ENCODE peak calls at places on chromosomes 12 and 14, in seven cellular contexts. J is SK-N-MC, N is GM12891, Z is HCT116, X is upper lobe of left lung, H is transverse colon, C is HL-60. B is an unnamed sample.

GRCh38 chr12:51345681-51346080 is 798 bp downstream of the CELA1 start:
- DNase-seq in J (no peak), N (no peak), Z (no peak), X (no peak), H (no peak), C (no peak), B (no peak)

GRCh38 chr12:132761032-132761910 is at the start of gene ANKLE2:
- DNase-seq in J (no peak), N (peak; percentile 64), Z (no peak), X (peak; percentile 53), H (peak; percentile 50), C (peak; percentile 41), B (no peak)

GRCh38 chr14:104595116-104595675 is 9.4 kb downstream of the TMEM179 start:
- DNase-seq in J (no peak), N (no peak), Z (no peak), X (no peak), H (no peak), C (no peak), B (no peak)

GRCh38 chr12:6461401-6462233 is 8.9 kb downstream of the VAMP1 start:
- DNase-seq in J (peak; percentile 26), N (peak; percentile 71), Z (no peak), X (peak; percentile 92), H (peak; percentile 80), C (peak; percentile 95), B (peak; percentile 24)

GRCh38 chr14:50012644-50013043 is 103.7 kb downstream of the VCPKMT start:
- DNase-seq in J (no peak), N (no peak), Z (no peak), X (no peak), H (no peak), C (no peak), B (no peak)

GRCh38 chr12:128817115-128818015 is 6.4 kb downstream of the SLC15A4 start:
- DNase-seq in J (peak; percentile 3), N (no peak), Z (no peak), X (peak; percentile 64), H (peak; percentile 43), C (no peak), B (no peak)

GRCh38 chr12:13000935-13001724 is 1.1 kb upstream of the HEBP1 start:
- DNase-seq in J (no peak), N (peak; percentile 48), Z (peak; percentile 18), X (peak; percentile 70), H (peak; percentile 46), C (no peak), B (peak; percentile 60)

GRCh38 chr12:49838973-49839633 is 3.8 kb downstream of the BCDIN3D start:
- DNase-seq in J (no peak), N (no peak), Z (peak; percentile 22), X (no peak), H (no peak), C (no peak), B (no peak)

GRCh38 chr14:69643430-69644200 is 32.2 kb downstream of the SUSD6 start:
- DNase-seq in J (no peak), N (no peak), Z (peak; percentile 75), X (peak; percentile 85), H (peak; percentile 86), C (no peak), B (peak; percentile 94)

GRCh38 chr12:1927751-1928351 is 9.4 kb upstream of the CACNA2D4 start:
- DNase-seq in J (no peak), N (no peak), Z (no peak), X (no peak), H (no peak), C (no peak), B (no peak)

GRCh38 chr12:3834774-3835173 is 38.4 kb downstream of the PARP11 start:
- DNase-seq in J (no peak), N (no peak), Z (no peak), X (no peak), H (no peak), C (no peak), B (no peak)

GRCh38 chr12:117111386-117112267 is 12.4 kb upstream of the TESC start:
- DNase-seq in J (no peak), N (no peak), Z (no peak), X (no peak), H (no peak), C (no peak), B (no peak)

GRCh38 chr12:130983328-130984017 is 29.8 kb downstream of the ADGRD1 start:
- DNase-seq in J (no peak), N (no peak), Z (no peak), X (no peak), H (no peak), C (peak; percentile 30), B (no peak)

GRCh38 chr12:88625316-88625715 is 45.0 kb upstream of the KITLG start:
- DNase-seq in J (no peak), N (no peak), Z (no peak), X (no peak), H (no peak), C (no peak), B (no peak)

DNA sequence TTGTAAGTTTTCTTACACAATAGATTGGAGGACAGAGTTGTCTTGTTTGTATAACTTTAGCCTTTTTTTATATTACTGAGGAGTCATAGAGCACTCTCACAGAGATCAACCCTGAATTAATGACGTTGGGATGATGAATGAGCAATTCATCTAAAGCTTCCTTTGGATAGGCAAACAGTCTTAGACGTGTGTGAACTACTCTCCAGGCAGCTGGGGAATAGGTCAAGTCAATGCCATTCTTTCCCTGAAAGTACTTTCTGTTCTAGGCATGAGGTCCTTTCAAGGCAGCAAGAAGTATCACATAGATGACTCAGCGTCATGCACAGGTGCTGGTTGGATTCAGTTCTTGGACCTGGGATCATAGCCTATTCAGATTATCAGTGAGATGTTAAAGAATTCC is 369.1 kb upstream of the NOVA1 start:
- DNase-seq in J (no peak), N (no peak), Z (no peak), X (no peak), H (no peak), C (no peak), B (peak; percentile 5)
- TF ChIP-seq POLR2AphosphoS5 in J (no peak), N (no peak), Z (no peak), X (no peak), H (no peak), C (no peak), B (peak; percentile 70)

GRCh38 chr12:104360988-104361707 is 57.6 kb downstream of the EID3 start:
- DNase-seq in J (peak; percentile 6), N (no peak), Z (no peak), X (no peak), H (no peak), C (no peak), B (no peak)
- TF ChIP-seq POLR2AphosphoS5 in J (no peak), N (no peak), Z (no peak), X (no peak), H (no peak), C (no peak), B (no peak)

GRCh38 chr12:108616941-108617858 is 16.5 kb downstream of the SELPLG start:
- DNase-seq in J (no peak), N (peak; percentile 64), Z (no peak), X (peak; percentile 43), H (peak; percentile 33), C (no peak), B (no peak)
- TF ChIP-seq POLR2AphosphoS5 in J (peak; percentile 19), N (peak; percentile 68), Z (no peak), X (no peak), H (no peak), C (peak; percentile 27), B (no peak)

DNA sequence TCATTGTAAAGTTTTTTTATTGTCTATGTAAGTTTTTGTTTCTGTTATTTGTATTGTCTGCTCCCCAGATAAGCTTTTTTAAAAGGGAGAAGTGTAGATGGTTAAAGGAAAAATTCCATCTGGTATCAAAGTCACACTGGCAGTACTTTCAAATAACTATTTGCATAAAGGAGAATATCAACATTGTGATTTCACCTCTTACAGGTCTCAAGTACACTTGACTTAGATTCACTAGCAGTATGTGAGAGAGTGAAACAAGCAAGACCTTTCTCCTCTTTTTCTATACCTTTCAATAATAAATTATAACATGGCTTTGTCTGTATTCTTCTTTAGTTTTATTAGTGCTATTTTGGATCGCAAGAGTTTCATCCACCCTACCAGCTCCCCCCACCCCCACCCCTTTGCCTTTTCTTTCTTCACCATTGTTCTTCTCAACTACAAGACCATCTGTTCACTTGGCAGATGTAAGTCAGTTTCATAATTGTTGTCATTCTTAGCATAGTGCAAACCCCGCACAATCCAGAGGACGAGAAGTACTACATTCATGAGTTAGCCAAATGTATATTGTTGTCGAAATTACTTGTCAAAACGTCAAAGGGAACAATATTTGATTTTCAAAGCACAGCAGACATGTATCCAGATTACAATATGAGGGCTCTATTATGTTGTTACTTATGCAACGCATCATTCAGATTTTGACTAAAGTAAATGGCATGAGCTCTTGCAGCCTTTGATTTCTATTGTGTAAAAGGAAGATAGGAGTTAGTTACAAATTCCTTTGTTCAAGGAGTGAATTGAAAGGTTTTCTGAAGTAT is 602.6 kb upstream of the FLRT2 start:
- DNase-seq in J (no peak), N (no peak), Z (no peak), X (no peak), H (no peak), C (no peak), B (no peak)
- TF ChIP-seq POLR2AphosphoS5 in J (no peak), N (no peak), Z (no peak), X (no peak), H (no peak), C (no peak), B (no peak)

GRCh38 chr12:114399664-114400211 is 6.2 kb downstream of the TBX5 start:
- DNase-seq in J (no peak), N (no peak), Z (peak; percentile 62), X (no peak), H (no peak), C (no peak), B (no peak)
- TF ChIP-seq POLR2AphosphoS5 in J (no peak), N (no peak), Z (no peak), X (no peak), H (no peak), C (no peak), B (no peak)

DNA sequence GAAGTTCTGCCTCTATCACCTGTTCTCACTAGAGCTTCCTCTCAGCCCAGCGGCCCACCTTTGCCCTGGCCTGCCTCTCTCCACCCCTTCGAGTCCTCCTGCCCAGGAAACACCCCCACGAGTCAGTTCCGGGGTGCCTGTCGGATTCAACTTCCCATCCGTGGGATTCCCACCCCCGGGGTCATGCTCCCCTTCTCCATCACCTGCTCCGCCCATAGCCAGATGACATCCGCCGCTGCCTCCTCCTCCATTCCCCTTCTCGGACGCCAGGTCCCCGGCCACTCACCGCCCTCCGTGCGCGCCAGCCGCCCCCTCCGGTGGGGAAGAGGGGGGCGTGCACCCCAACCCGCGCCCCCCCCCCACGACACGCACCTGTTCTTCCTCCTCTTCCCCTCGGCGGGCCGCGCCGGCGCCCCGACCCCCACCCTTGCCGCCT is 758 bp downstream of the SPPL3 start:
- DNase-seq in J (no peak), N (peak; percentile 32), Z (no peak), X (peak; percentile 81), H (peak; percentile 81), C (peak; percentile 75), B (peak; percentile 28)
- TF ChIP-seq POLR2AphosphoS5 in J (no peak), N (no peak), Z (no peak), X (peak; percentile 38), H (no peak), C (no peak), B (no peak)

B was measured in prostate gland.